ENCODE peak calls at places on chromosomes 7 and 10, in four cellular contexts. X is GM10248; Q is NCI-H82; E is stimulated activated CD4-positive, alpha-beta T cell treated with anti-CD3 and anti-CD28 coated beads, TNF-alpha, amount 100 ng/mL, for 48 hours. T is an unnamed sample.
A peak's percentile ranks its signal among the peaks of the same experiment; 100 is the strongest.

GRCh38 chr7:133235212-133235883 is 17.5 kb upstream of the EXOC4 start:
- DNase-seq in E (no peak), X (no peak), Q (no peak), T (no peak)

GRCh38 chr7:36923831-36924555 is 199.7 kb upstream of the AOAH start:
- DNase-seq in E (no peak), X (no peak), Q (no peak), T (no peak)

GRCh38 chr10:10418397-10418796 is 599.3 kb upstream of the CELF2 start:
- DNase-seq in X (peak; percentile 37), Q (no peak), E (peak; percentile 3), T (no peak)

GRCh38 chr7:87345166-87345927 is at the start of gene CROT:
- DNase-seq in X (peak; percentile 95), Q (peak; percentile 96), E (peak; percentile 85), T (peak; percentile 94)

GRCh38 chr7:149838224-149838991 is at the start of gene ZNF862:
- DNase-seq in E (peak; percentile 93), X (peak; percentile 99), Q (peak; percentile 99), T (peak; percentile 98)

GRCh38 chr10:63677001-63677400 is 155.8 kb downstream of the REEP3 start:
- DNase-seq in X (no peak), E (no peak), Q (no peak), T (no peak)

GRCh38 chr10:3430501-3430900 is 257.9 kb upstream of the PITRM1 start:
- DNase-seq in Q (no peak), E (no peak), X (no peak), T (no peak)

GRCh38 chr7:19112290-19113000 is 5.0 kb downstream of the TWIST1 start:
- DNase-seq in E (no peak), Q (no peak), X (no peak), T (no peak)

GRCh38 chr10:5588603-5589002 is 63.8 kb downstream of the CALML3 start:
- DNase-seq in X (no peak), Q (no peak), E (no peak), T (no peak)

GRCh38 chr10:72509206-72509799 is 116.6 kb downstream of the MICU1 start:
- DNase-seq in E (no peak), Q (no peak), X (no peak), T (no peak)

GRCh38 chr7:148242271-148242801 is 348.2 kb upstream of the C7orf33 start:
- DNase-seq in E (no peak), X (peak; percentile 44), Q (peak; percentile 90), T (peak; percentile 73)

GRCh38 chr7:137296551-137296950 is 47.0 kb downstream of the PTN start:
- DNase-seq in E (no peak), Q (no peak), X (no peak), T (no peak)

GRCh38 chr7:3510101-3511020 is 209.3 kb downstream of the SDK1 start:
- DNase-seq in X (no peak), Q (no peak), E (no peak), T (no peak)

GRCh38 chr10:76252733-76253132 is 821.3 kb downstream of the LRMDA start:
- DNase-seq in X (no peak), Q (no peak), E (no peak), T (no peak)

GRCh38 chr7:149422065-149422913 is 38.6 kb downstream of the ZNF777 start:
- DNase-seq in E (peak; percentile 46), Q (peak; percentile 80), X (peak; percentile 95), T (peak; percentile 74)

GRCh38 chr7:7857143-7857583 is 111.4 kb upstream of the GLCCI1 start:
- DNase-seq in E (no peak), X (peak; percentile 23), Q (peak; percentile 81), T (peak; percentile 80)

GRCh38 chr7:57178768-57179139 is 46.5 kb upstream of the ZNF479 start:
- DNase-seq in E (no peak), X (no peak), Q (no peak), T (no peak)

GRCh38 chr10:63054889-63055606 is 78.1 kb upstream of the NRBF2 start:
- DNase-seq in X (no peak), E (no peak), Q (no peak), T (no peak)

GRCh38 chr10:46550795-46551700 is 5.4 kb downstream of the GPRIN2 start:
- DNase-seq in X (no peak), Q (no peak), E (no peak), T (no peak)

GRCh38 chr7:120475994-120476393 is 203.0 kb downstream of the KCND2 start:
- DNase-seq in X (no peak), E (no peak), Q (no peak), T (no peak)

GRCh38 chr10:84493951-84494848 is 165.8 kb downstream of the CCSER2 start:
- DNase-seq in X (no peak), E (no peak), Q (no peak), T (no peak)

GRCh38 chr7:55370001-55370400 is 4.9 kb downstream of the LANCL2 start:
- DNase-seq in E (no peak), X (no peak), Q (no peak), T (no peak)

GRCh38 chr7:12711124-12711523 is 23.7 kb downstream of the ARL4A start:
- DNase-seq in X (no peak), E (no peak), Q (no peak), T (no peak)

GRCh38 chr10:70656489-70656888 is 15.8 kb upstream of the ADAMTS14 start:
- DNase-seq in E (peak; percentile 49), Q (no peak), X (peak; percentile 68), T (no peak)

GRCh38 chr10:133442191-133442966 is 11.4 kb upstream of the SCART1 start:
- DNase-seq in X (no peak), E (no peak), Q (no peak), T (no peak)

T was measured in NCI-H2171 treated with DMSO at 0.1 percent for 48 hours.